ENCODE peak calls at places on chromosomes 6 and 20, in eight cellular contexts. E, H, I, V, D, B, L and A are unnamed samples. For H3K4me1, the result is how much of the 10 kb centered on the place peaks cover.

GRCh38 chr6:12113190-12113578 is 101.1 kb downstream of the HIVEP1 start:
- DNase-seq in L (no peak), V (no peak), D (no peak), I (no peak), H (no peak), E (no peak), B (no peak), A (no peak)

GRCh38 chr20:460180-460579 is 2.2 kb downstream of the TBC1D20 start:
- DNase-seq in E (no peak), B (no peak), V (no peak), H (no peak), L (no peak), D (no peak), I (no peak), A (no peak)

GRCh38 chr20:62588458-62589149 is 53.7 kb upstream of the SLCO4A1 start:
- DNase-seq in V (no peak), B (no peak), H (no peak), L (no peak), D (peak), E (no peak), I (no peak), A (no peak)

GRCh38 chr20:824916-825315 is 8.6 kb upstream of the FAM110A start:
- DNase-seq in D (no peak), B (peak), L (no peak), H (no peak), V (no peak), E (peak), I (no peak), A (no peak)

GRCh38 chr20:2799688-2800589 is 488 bp downstream of the CPXM1 start:
- DNase-seq in H (no peak), B (no peak), V (no peak), D (no peak), L (no peak), E (no peak), I (no peak), A (no peak)

GRCh38 chr20:59632426-59633113 is 28.2 kb downstream of the PHACTR3 start:
- DNase-seq in E (no peak), D (no peak), V (no peak), B (no peak), H (no peak), I (no peak), L (no peak), A (no peak)

GRCh38 chr20:63092660-63093215 is 86.0 kb upstream of the BHLHE23 start:
- DNase-seq in V (no peak), I (no peak), L (no peak), D (no peak), E (no peak), H (peak), B (no peak), A (no peak)

GRCh38 chr6:141539617-141540016 is 593.1 kb upstream of the GJE1 start:
- DNase-seq in D (no peak), H (no peak), E (no peak), B (no peak), I (no peak), L (no peak), V (no peak), A (no peak)

GRCh38 chr20:219290-220115 is 7.6 kb upstream of the DEFB129 start:
- DNase-seq in V (no peak), B (no peak), H (no peak), L (peak), D (no peak), E (no peak), I (no peak), A (no peak)

GRCh38 chr20:43736588-43737091 is 9.8 kb upstream of the GTSF1L start:
- DNase-seq in H (no peak), E (no peak), D (no peak), L (no peak), B (no peak), V (no peak), I (no peak), A (no peak)

GRCh38 chr20:58251979-58252591 is 23.6 kb upstream of the ANKRD60 start:
- DNase-seq in E (no peak), L (peak), H (no peak), I (no peak), V (peak), B (no peak), D (no peak), A (no peak)

GRCh38 chr6:82178084-82178758 is 69.3 kb downstream of the IBTK start:
- DNase-seq in I (no peak), D (no peak), L (peak), H (no peak), E (no peak), B (no peak), V (no peak), A (no peak)

GRCh38 chr6:8659404-8660189 is 224.3 kb upstream of the SLC35B3 start:
- DNase-seq in V (no peak), H (peak), D (no peak), B (no peak), I (no peak), L (no peak), E (no peak), A (no peak)

GRCh38 chr6:2103644-2104523 is 141.5 kb downstream of the GMDS start:
- DNase-seq in V (peak), H (no peak), E (no peak), D (no peak), B (no peak), L (peak), I (no peak), A (no peak)

GRCh38 chr20:63693079-63693974 is 3.1 kb upstream of the TNFRSF6B start:
- DNase-seq in D (no peak), E (no peak), I (no peak), V (no peak), H (no peak), B (no peak), L (no peak), A (no peak)

GRCh38 chr6:2845880-2846208 is 4.2 kb upstream of the SERPINB1 start:
- DNase-seq in V (no peak), I (no peak), L (no peak), H (no peak), B (no peak), D (no peak), E (no peak), A (no peak)

GRCh38 chr6:155291291-155291690 is 23.0 kb downstream of the TFB1M start:
- DNase-seq in L (no peak), D (no peak), H (no peak), I (no peak), V (no peak), E (no peak), B (no peak), A (no peak)

GRCh38 chr6:105825210-105825609 is 260.9 kb upstream of the PRDM1 start:
- DNase-seq in V (no peak), D (no peak), I (no peak), L (no peak), B (no peak), H (no peak), E (no peak), A (no peak)

GRCh38 chr20:62025832-62026563 is 39.7 kb downstream of the TAF4 start:
- DNase-seq in H (peak), D (no peak), L (no peak), V (no peak), E (peak), I (no peak), B (no peak), A (peak)

GRCh38 chr6:24775520-24776058 is 852 bp downstream of the GMNN start:
- DNase-seq in D (no peak), H (no peak), E (peak), B (no peak), L (no peak), I (no peak), V (peak), A (no peak)

GRCh38 chr6:19841181-19841580 is 4.0 kb downstream of the ID4 start:
- DNase-seq in H (no peak), E (no peak), L (no peak), D (no peak), B (no peak), V (no peak), I (no peak), A (no peak)

GRCh38 chr6:75808507-75808906 is 59.5 kb downstream of the MYO6 start:
- DNase-seq in B (no peak), V (no peak), L (no peak), H (no peak), I (no peak), E (no peak), D (no peak), A (no peak)

GRCh38 chr20:12829121-12829520 is 179.7 kb upstream of the SPTLC3 start:
- DNase-seq in D (no peak), H (no peak), B (no peak), V (no peak), E (no peak), I (no peak), L (no peak), A (no peak)

GRCh38 chr6:147341486-147341885 is 137.3 kb downstream of the STXBP5 start:
- DNase-seq in H (no peak), V (no peak), D (no peak), B (no peak), I (peak), L (no peak), E (no peak), A (peak)

GRCh38 chr6:131443514-131443913 is 129.5 kb upstream of the ARG1 start:
- DNase-seq in B (no peak), I (no peak), V (no peak), H (no peak), D (no peak), L (no peak), E (no peak), A (no peak)

GRCh38 chr20:11452326-11452725 is 465.4 kb upstream of the BTBD3 start:
- DNase-seq in V (no peak), E (no peak), B (no peak), I (no peak), L (no peak), H (no peak), D (no peak), A (no peak)

GRCh38 chr20:3129094-3129493 is 30.6 kb downstream of the FASTKD5 start:
- DNase-seq in I (no peak), D (no peak), E (no peak), H (no peak), L (no peak), V (no peak), B (no peak), A (no peak)

GRCh38 chr6:48986803-48987202 is 476.2 kb downstream of the MMUT start:
- DNase-seq in I (peak), B (no peak), V (no peak), E (no peak), D (no peak), H (no peak), L (no peak), A (peak)

GRCh38 chr6:112443118-112443641 is 96.0 kb downstream of the RFPL4B start:
- DNase-seq in L (no peak), D (no peak), I (no peak), V (no peak), H (no peak), B (no peak), E (no peak), A (no peak)
- H3K4me3 ChIP-seq in L (no peak), D (no peak), I (no peak), V (no peak), H (no peak), B (no peak), E (no peak), A (no peak)

GRCh38 chr6:296151-297122 is 4.2 kb downstream of the DUSP22 start:
- DNase-seq in D (no peak), B (peak), V (no peak), L (no peak), H (no peak), E (peak), I (no peak), A (peak)
- H3K4me1 ChIP-seq in D (half or more), B (half or more), V (under half), L (under half), H (under half), E (under half), I (under half), A (under half)

GRCh38 chr6:38715016-38715809 is at the start of gene DNAH8:
- DNase-seq in L (no peak), D (no peak), B (no peak), E (no peak), V (no peak), I (no peak), H (no peak), A (no peak)
- H3K4me3 ChIP-seq in L (no peak), D (peak), B (peak), E (peak), V (no peak), I (peak), H (no peak), A (no peak)

GRCh38 chr6:25927721-25928359 is 2.7 kb downstream of the SLC17A2 start:
- DNase-seq in H (no peak), E (no peak), L (no peak), B (no peak), I (no peak), D (no peak), V (no peak), A (no peak)

GRCh38 chr6:25931411-25931709 is 869 bp upstream of the SLC17A2 start:
- DNase-seq in D (no peak), V (no peak), E (no peak), B (no peak), L (no peak), H (no peak), I (no peak), A (no peak)

GRCh38 chr6:25930532-25931410 is at the start of gene SLC17A2:
- DNase-seq in E (no peak), H (no peak), D (no peak), B (no peak), L (no peak), I (no peak), V (no peak), A (no peak)

GRCh38 chr6:25927177-25927576 is 3.3 kb downstream of the SLC17A2 start:
- DNase-seq in I (no peak), E (no peak), V (no peak), D (no peak), B (no peak), H (no peak), L (no peak), A (no peak)

DNA sequence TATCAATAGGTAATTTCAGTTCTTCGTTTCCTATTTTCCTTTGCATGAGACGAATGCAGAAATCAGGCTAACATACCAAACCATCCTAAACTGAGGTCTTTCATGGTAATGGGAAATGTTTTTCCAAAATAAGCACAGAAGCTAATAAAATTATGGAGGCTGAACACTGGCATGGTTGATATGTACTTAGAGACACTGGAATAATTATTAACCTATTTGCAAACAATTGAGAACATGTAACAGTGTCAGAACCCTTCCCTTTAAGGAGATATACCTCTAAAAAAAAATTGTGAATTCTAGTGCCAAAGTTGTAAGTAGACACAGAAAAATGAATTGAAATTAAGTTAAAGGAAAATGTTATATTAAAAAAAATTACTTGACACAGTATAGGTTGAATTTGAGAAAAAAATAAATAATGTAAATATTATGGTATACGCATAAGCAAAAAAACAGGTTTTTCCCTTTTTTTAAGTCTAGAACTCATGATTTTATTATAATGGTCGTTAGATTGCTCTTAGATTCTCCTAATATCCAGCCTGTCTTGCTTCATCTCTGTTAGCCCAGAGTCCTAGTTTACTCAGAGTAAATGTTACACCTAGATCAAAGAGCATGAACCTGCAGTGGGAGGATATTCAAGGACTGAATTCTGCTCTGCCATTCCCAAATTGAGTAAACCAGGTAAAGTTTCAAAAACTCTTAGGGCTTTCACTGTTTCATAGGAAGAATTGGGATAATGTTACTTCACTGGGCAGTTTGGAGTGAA is 1.7 kb downstream of the SLC17A2 start:
- DNase-seq in B (no peak), E (no peak), D (no peak), I (no peak), V (no peak), L (peak), H (no peak), A (no peak)
- H3K4me1 ChIP-seq in B (under half), E (under half), D (under half), I (under half), V (under half), L (under half), H (under half), A (under half)

DNA sequence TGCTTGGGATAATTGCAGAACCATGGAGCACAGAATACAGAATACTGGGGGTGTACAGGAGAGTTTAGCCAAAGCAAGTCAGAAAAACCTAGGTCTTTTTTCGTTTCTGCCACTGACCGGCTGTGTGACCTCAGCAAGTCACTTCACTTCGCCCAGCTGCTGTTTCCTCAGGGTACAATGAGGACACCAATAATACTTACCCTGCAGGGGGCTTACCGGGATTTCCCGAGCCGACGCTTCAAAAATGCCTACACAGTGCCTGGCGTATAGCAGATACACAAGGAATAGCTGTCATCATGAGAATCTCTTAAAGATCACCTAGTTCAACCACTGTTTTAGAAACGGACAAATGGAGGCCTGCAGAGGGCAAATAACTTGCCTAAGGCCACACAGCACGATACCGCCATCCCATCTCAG is 772 bp downstream of the RIPOR3 start:
- DNase-seq in E (no peak), I (no peak), V (no peak), D (no peak), B (no peak), L (no peak), H (no peak), A (no peak)
- H3K4me3 ChIP-seq in E (peak), I (peak), V (no peak), D (peak), B (peak), L (no peak), H (no peak), A (no peak)

GRCh38 chr6:18444176-18444575 is 57.0 kb downstream of the RNF144B start:
- DNase-seq in V (no peak), H (no peak), E (no peak), L (no peak), I (no peak), D (no peak), B (no peak), A (no peak)
- H3K4me1 ChIP-seq in V (under half), H (under half), E (under half), L (under half), I (under half), D (half or more), B (under half), A (under half)

DNA sequence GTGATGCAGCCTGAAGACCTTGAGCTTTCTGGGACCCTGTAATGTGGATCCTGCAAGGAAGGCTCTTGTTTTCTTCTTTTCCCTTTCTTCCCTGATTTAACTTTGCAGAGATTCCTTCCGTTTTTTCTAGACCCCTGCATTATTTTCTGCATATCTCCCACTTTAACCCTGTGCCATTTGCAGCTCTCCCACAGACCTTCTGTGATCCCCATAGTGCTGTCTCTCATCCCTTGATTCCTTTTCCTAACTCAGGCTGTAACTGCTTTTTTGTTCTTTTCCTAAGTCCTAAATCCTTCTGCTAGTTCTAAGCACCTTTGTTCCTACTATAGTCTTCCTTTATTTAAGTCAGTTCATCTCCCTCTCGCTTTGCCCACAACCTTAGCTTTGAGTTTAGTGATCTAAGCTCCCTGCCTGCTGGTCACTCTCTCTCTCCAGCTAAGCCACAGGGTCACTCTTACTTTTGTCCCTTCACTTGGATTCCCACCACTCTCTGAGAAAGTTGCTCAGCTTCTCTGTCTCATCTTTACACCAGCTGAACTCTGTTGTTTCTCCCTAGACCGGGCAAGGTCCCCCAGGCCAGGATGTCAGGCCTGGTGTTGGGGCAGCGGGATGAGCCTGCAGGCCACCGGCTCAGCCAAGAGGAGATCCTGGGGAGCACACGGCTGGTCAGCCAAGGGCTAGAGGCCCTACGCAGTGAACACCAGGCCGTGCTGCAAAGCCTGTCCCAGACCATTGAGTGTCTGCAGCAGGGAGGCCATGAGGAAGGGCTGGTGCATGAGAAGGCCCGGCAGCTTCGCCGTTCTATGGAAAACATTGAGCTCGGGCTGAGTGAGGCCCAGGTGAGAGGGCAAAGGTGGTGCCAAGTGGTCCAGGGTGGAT is 1.6 kb downstream of the KLC4 start:
- DNase-seq in V (no peak), D (no peak), B (no peak), I (peak), H (no peak), E (no peak), L (no peak), A (peak)
- H3K4me3 ChIP-seq in V (peak), D (peak), B (peak), I (peak), H (no peak), E (no peak), L (peak), A (no peak)

DNA sequence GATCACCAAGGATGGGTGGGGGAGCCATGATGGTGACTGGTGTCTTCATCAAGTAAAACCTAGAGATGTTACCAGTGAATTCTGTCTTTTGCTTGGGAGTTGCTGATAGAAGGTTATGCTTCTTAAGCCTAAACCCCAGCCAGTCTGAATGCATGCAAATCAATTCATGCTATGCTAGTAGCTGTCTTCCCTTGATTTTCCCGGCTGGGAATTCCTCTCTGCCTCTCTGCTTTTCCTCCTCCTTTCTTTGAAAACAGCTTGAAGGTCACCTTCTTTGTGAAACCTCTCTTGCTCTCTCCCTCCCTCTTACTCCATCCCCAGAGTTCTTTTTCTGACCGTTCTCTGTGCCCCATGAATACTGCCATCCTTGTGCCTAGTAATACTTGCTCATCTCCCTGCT is 58.9 kb downstream of the TMEM200A start:
- DNase-seq in D (no peak), L (no peak), E (no peak), V (no peak), H (no peak), I (no peak), B (no peak), A (no peak)
- H3K4me1 ChIP-seq in D (under half), L (under half), E (under half), V (under half), H (under half), I (under half), B (under half), A (under half)

GRCh38 chr6:160790028-160790792 is 88.2 kb downstream of the PLG start:
- DNase-seq in L (no peak), I (no peak), D (no peak), E (no peak), B (no peak), V (no peak), H (no peak), A (no peak)
- H3K4me3 ChIP-seq in L (no peak), I (no peak), D (no peak), E (no peak), B (no peak), V (no peak), H (no peak), A (no peak)

GRCh38 chr6:88174906-88175305 is 8.8 kb upstream of the CNR1 start:
- DNase-seq in E (no peak), H (no peak), L (no peak), I (no peak), D (no peak), V (no peak), B (no peak), A (no peak)

GRCh38 chr6:88168362-88168761 is 2.2 kb upstream of the CNR1 start:
- DNase-seq in L (no peak), D (no peak), B (no peak), V (no peak), I (no peak), H (no peak), E (no peak), A (no peak)

GRCh38 chr6:88166901-88167624 is 916 bp upstream of the CNR1 start:
- DNase-seq in V (no peak), D (no peak), E (no peak), B (peak), L (no peak), I (no peak), H (no peak), A (peak)

GRCh38 chr6:88167625-88167937 is 1.4 kb upstream of the CNR1 start:
- DNase-seq in B (no peak), H (no peak), V (no peak), L (no peak), D (no peak), I (no peak), E (no peak), A (no peak)

GRCh38 chr6:88171312-88171711 is 5.2 kb upstream of the CNR1 start:
- DNase-seq in D (no peak), L (no peak), I (no peak), B (no peak), E (no peak), H (no peak), V (no peak), A (no peak)
- H3K4me1 ChIP-seq in D (under half), L (under half), I (under half), B (under half), E (under half), H (under half), V (under half), A (under half)